ENCODE peak calls at places on chromosome 5, in nine cellular contexts. U, O, C, F, B, S, Y, L and D are unnamed samples. For H3K27me3 and H3K36me3, the result is how much of the 10 kb centered on the place peaks cover.

GRCh38 chr5:140073296-140073695 is 30.2 kb upstream of the NRG2 start:
- DNase-seq in L (peak), Y (peak), U (no peak), O (peak), F (peak), B (no peak), C (no peak), S (no peak), D (no peak)

GRCh38 chr5:159095218-159095617 is 4.5 kb downstream of the EBF1 start:
- DNase-seq in F (no peak), S (no peak), Y (peak), L (no peak), C (no peak), B (peak), O (no peak), U (no peak), D (no peak)

GRCh38 chr5:59757442-59757841 is 136.1 kb downstream of the PDE4D start:
- DNase-seq in B (no peak), L (peak), F (peak), O (no peak), S (no peak), Y (no peak), U (no peak), C (peak), D (no peak)

GRCh38 chr5:29005386-29005785 is 1967.0 kb upstream of the CDH9 start:
- DNase-seq in B (no peak), O (no peak), L (no peak), F (peak), C (no peak), U (no peak), S (no peak), Y (no peak), D (no peak)

GRCh38 chr5:33160871-33161270 is 279.9 kb upstream of the TARS1 start:
- DNase-seq in B (no peak), F (no peak), O (no peak), L (no peak), U (no peak), S (no peak), C (no peak), Y (no peak), D (no peak)

GRCh38 chr5:169164481-169164925 is 136.4 kb downstream of the SLIT3 start:
- DNase-seq in Y (no peak), L (peak), O (peak), U (peak), S (no peak), C (peak), B (no peak), F (peak), D (peak)

GRCh38 chr5:108505608-108506007 is 123.7 kb upstream of the FBXL17 start:
- DNase-seq in Y (no peak), F (no peak), C (no peak), L (no peak), U (no peak), B (no peak), S (no peak), O (no peak), D (no peak)

GRCh38 chr5:41334758-41335157 is 121.4 kb upstream of the C6 start:
- DNase-seq in L (peak), B (peak), F (no peak), O (no peak), S (no peak), C (no peak), U (no peak), Y (no peak), D (no peak)

GRCh38 chr5:93058309-93058708 is 522.7 kb downstream of the NR2F1-AS1 start:
- DNase-seq in C (peak), L (peak), B (no peak), U (no peak), O (no peak), F (peak), S (no peak), Y (no peak), D (peak)

GRCh38 chr5:159489779-159490178 is 159.5 kb upstream of the IL12B start:
- DNase-seq in U (no peak), Y (no peak), O (no peak), L (no peak), S (no peak), B (no peak), C (no peak), F (no peak), D (no peak)

GRCh38 chr5:151743535-151743934 is 14.9 kb downstream of the ATOX1 start:
- DNase-seq in F (no peak), B (no peak), O (no peak), Y (no peak), C (no peak), S (no peak), L (no peak), U (no peak), D (no peak)

GRCh38 chr5:93401844-93402243 is 179.2 kb downstream of the NR2F1-AS1 start:
- DNase-seq in C (no peak), B (no peak), L (no peak), S (no peak), F (no peak), O (no peak), Y (no peak), U (no peak), D (no peak)

GRCh38 chr5:180599590-180599914 is 8.3 kb upstream of the SCGB3A1 start:
- DNase-seq in O (no peak), S (no peak), U (no peak), B (no peak), C (no peak), L (no peak), F (no peak), Y (no peak), D (no peak)

GRCh38 chr5:180665682-180666404 is 16.4 kb upstream of the FLT4 start:
- DNase-seq in F (no peak), O (no peak), S (no peak), B (no peak), L (no peak), U (no peak), Y (no peak), C (no peak), D (no peak)

GRCh38 chr5:74903165-74903787 is 37.1 kb upstream of the FAM169A start:
- DNase-seq in U (no peak), C (no peak), O (no peak), L (no peak), S (peak), B (no peak), F (no peak), Y (peak), D (peak)

GRCh38 chr5:93289915-93290314 is 291.1 kb downstream of the NR2F1-AS1 start:
- DNase-seq in U (no peak), Y (no peak), L (no peak), F (no peak), S (no peak), C (no peak), B (no peak), O (no peak), D (no peak)

GRCh38 chr5:73617510-73618279 is 8.3 kb upstream of the ARHGEF28 start:
- DNase-seq in F (peak), O (no peak), B (no peak), Y (no peak), S (no peak), U (no peak), L (peak), C (peak), D (peak)
- H3K27me3 ChIP-seq in F (under half), O (under half), B (under half), Y (under half), S (under half), U (under half), L (under half), C (under half), D (under half)

DNA sequence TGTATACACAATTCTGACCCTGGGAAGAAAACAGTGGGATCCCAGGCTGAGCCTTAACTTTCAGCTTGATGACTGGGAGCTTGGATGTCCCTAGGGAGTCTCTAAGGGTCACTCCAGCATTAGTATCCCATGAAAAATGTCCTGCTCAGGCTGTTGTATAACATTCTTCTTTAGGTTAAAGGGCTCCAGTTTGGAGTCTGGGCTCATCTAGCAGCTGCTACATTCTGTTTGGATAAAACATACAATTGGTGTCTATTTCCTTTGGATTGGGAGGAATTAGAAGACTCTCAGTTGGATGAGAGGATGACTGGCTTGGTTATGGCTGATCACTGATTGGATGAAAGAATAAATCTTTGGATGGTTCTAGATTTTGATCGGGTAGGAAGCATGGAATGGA is 7.3 kb upstream of the MYOZ3 start:
- DNase-seq in S (no peak), L (no peak), U (no peak), F (peak), C (no peak), O (no peak), B (no peak), Y (no peak), D (no peak)
- H3K36me3 ChIP-seq in S (under half), L (under half), U (under half), F (under half), C (under half), O (under half), B (under half), Y (under half), D (under half)

GRCh38 chr5:143403357-143403606 is 204 bp downstream of the NR3C1 start:
- DNase-seq in U (no peak), O (no peak), F (no peak), Y (peak), L (no peak), S (no peak), B (no peak), C (no peak), D (no peak)

GRCh38 chr5:143402464-143403356 is 776 bp downstream of the NR3C1 start:
- DNase-seq in U (peak), S (peak), L (peak), F (peak), C (no peak), Y (peak), O (peak), B (peak), D (peak)

GRCh38 chr5:143400541-143401252 is 2.8 kb downstream of the NR3C1 start:
- DNase-seq in L (peak), Y (no peak), U (peak), B (no peak), O (no peak), C (peak), F (no peak), S (no peak), D (peak)

GRCh38 chr5:143401253-143401845 is 2.1 kb downstream of the NR3C1 start:
- DNase-seq in Y (no peak), L (no peak), F (no peak), U (no peak), B (no peak), S (no peak), C (no peak), O (no peak), D (no peak)

GRCh38 chr5:143401846-143402463 is 1.5 kb downstream of the NR3C1 start:
- DNase-seq in Y (peak), L (no peak), B (no peak), C (no peak), O (peak), S (peak), U (no peak), F (no peak), D (no peak)
- H3K27me3 ChIP-seq in Y (under half), L (under half), B (under half), C (under half), O (under half), S (under half), U (under half), F (under half), D (under half)

GRCh38 chr5:176850371-176851245 is 40.2 kb downstream of the UNC5A start:
- DNase-seq in O (no peak), S (no peak), L (no peak), U (no peak), B (no peak), C (no peak), Y (no peak), F (no peak), D (no peak)

GRCh38 chr5:176849611-176850227 is 39.4 kb downstream of the UNC5A start:
- DNase-seq in C (no peak), F (no peak), O (no peak), B (no peak), S (no peak), U (no peak), Y (no peak), L (no peak), D (no peak)

GRCh38 chr5:176847726-176848290 is 37.4 kb downstream of the UNC5A start:
- DNase-seq in Y (no peak), S (no peak), F (no peak), B (no peak), O (no peak), C (no peak), U (no peak), L (no peak), D (no peak)

GRCh38 chr5:176847155-176847554 is 36.8 kb downstream of the UNC5A start:
- DNase-seq in O (no peak), S (no peak), C (no peak), F (no peak), B (no peak), Y (no peak), U (no peak), L (no peak), D (no peak)

DNA sequence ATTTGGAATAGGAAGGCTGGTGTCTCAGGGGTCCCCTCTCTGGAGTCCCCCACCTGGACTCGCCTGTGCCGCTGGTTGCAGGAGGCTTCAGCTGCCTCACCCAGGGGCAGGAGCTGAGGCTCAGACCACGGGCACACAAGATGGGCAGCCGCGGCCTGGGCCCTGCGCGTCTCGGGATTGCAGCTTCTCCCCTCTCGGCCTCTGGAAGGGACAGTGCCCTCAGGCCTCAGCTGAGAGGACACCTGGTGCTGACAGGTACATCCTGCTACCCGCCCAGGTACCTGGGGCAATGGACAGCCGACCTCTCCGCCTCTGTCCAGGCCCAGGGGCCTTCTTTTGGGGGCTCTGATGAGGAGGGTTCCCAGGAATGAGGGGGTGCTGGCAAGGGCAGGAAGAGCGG is 38.3 kb downstream of the UNC5A start:
- DNase-seq in U (no peak), Y (no peak), C (no peak), S (no peak), B (no peak), L (no peak), O (no peak), F (no peak), D (no peak)
- H3K36me3 ChIP-seq in U (under half), Y (under half), C (under half), S (under half), B (under half), L (under half), O (under half), F (under half), D (under half)

GRCh38 chr5:3302228-3302627 is 293.4 kb upstream of the IRX1 start:
- DNase-seq in F (no peak), C (no peak), O (no peak), Y (no peak), B (no peak), L (no peak), S (no peak), U (no peak), D (no peak)

GRCh38 chr5:3301316-3301715 is 294.3 kb upstream of the IRX1 start:
- DNase-seq in Y (no peak), F (no peak), O (no peak), B (no peak), U (no peak), S (no peak), C (no peak), L (no peak), D (no peak)

GRCh38 chr5:3299441-3299840 is 296.2 kb upstream of the IRX1 start:
- DNase-seq in C (no peak), O (no peak), S (no peak), Y (no peak), F (no peak), U (no peak), L (no peak), B (no peak), D (no peak)

GRCh38 chr5:3303777-3304176 is 291.9 kb upstream of the IRX1 start:
- DNase-seq in S (no peak), O (no peak), F (no peak), C (no peak), U (no peak), Y (no peak), L (peak), B (no peak), D (peak)

GRCh38 chr5:3297852-3298251 is 297.8 kb upstream of the IRX1 start:
- DNase-seq in F (no peak), C (no peak), O (no peak), Y (no peak), L (no peak), B (no peak), U (no peak), S (no peak), D (no peak)
- H3K27me3 ChIP-seq in F (under half), C (under half), O (under half), Y (under half), L (under half), B (under half), U (under half), S (under half), D (under half)

GRCh38 chr5:138949988-138950387 is 74.9 kb upstream of the LRRTM2 start:
- DNase-seq in C (no peak), Y (no peak), O (no peak), S (no peak), B (no peak), L (no peak), U (no peak), F (no peak), D (no peak)

GRCh38 chr5:138952962-138953361 is 77.8 kb upstream of the LRRTM2 start:
- DNase-seq in U (no peak), L (no peak), B (no peak), S (no peak), Y (no peak), F (no peak), C (no peak), O (no peak), D (no peak)

GRCh38 chr5:138951986-138952735 is 77.0 kb upstream of the LRRTM2 start:
- DNase-seq in C (no peak), U (no peak), B (no peak), L (no peak), F (no peak), Y (no peak), S (no peak), O (no peak), D (no peak)

GRCh38 chr5:138950411-138951011 is 75.4 kb upstream of the LRRTM2 start:
- DNase-seq in Y (no peak), S (no peak), F (no peak), B (no peak), O (no peak), C (no peak), L (no peak), U (no peak), D (no peak)

DNA sequence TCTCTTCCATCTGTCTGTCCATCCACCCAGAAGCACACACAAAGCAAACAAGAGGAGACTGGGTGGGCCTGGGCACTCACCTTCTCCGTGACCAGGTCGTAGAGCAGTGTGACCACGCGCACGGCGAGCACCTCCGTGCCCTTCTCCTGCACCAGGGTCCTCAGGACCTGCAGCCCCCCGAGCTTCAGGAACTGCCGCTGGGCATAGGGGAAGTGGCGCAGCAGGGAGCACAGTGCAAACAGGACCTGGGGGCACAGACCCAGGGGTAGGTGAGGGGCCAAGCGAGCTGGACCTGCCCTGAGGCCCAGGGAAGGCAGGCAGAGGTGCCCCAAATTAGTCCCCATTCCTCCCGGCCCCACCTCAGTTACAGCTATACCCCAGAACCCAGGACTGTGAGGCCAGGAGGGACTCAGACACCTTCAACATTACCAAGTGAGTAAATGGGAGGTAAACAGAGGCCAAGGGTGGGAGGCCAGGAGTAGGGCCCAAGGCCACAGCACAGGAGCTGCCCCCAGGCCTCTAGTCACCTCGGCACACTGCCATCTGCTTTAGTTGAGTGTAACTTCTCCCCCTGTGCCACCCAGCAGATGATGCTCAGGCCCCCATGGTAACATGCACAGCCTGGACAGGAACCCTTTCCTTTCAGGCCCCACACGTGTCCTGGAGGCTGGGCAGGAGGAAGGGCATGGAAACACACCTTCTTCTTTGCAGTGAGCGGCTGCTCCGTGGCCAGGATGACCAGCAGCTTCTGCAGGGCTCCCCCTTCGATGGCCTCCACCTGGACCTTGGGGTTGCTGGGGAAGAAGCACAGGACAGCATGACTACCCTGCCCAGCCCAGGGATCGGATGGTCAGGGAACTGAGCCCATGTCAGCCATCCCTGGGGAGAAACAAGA is 76.2 kb upstream of the LRRTM2 start:
- DNase-seq in L (no peak), Y (no peak), C (no peak), B (no peak), F (no peak), O (no peak), U (no peak), S (no peak), D (no peak)
- H3K36me3 ChIP-seq in L (under half), Y (under half), C (under half), B (under half), F (under half), O (under half), U (under half), S (under half), D (under half)

DNA sequence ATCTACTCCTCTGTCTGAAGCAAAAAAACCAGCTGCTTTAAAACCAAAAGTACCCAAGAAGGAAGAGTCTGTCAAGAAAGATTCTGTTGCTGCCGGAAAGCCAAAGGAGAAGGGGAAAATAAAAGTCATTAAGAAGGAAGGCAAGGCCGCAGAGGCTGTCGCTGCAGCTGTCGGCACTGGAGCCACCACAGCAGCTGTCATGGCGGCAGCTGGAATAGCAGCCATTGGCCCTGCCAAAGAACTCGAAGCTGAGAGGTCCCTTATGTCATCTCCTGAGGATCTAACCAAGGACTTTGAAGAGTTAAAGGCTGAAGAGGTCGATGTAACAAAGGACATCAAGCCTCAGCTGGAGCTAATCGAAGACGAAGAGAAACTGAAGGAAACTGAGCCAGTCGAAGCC is 88.3 kb downstream of the MAP1B start:
- DNase-seq in C (no peak), F (no peak), B (no peak), O (no peak), U (no peak), S (no peak), L (no peak), Y (no peak), D (no peak)
- H3K27me3 ChIP-seq in C (under half), F (under half), B (under half), O (under half), U (under half), S (under half), L (under half), Y (under half), D (under half)

DNA sequence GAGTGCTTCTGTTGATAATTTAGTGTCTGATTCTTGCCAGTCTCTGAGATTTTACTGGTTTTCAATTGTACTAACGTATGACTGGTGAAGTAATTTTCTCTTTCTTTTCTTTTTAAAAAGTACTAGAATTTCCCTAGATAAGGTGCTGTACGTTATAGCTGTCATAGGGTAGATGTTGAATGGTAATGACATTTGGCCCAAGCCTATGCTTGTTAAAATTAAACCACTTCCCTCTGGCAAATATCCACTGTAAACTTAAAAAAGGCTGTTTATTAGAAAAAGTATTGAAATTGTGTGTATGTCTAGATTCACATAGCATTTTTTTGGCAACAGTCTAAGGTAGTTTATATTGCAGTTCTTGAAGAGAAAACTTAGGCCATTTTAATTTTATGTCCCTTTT is 97.6 kb downstream of the NNT start:
- DNase-seq in F (no peak), S (no peak), Y (no peak), L (no peak), U (no peak), C (no peak), B (no peak), O (no peak), D (no peak)
- H3K36me3 ChIP-seq in F (under half), S (under half), Y (under half), L (under half), U (under half), C (under half), B (under half), O (under half), D (under half)